ENCODE peak calls at places on chromosome 10, in six cellular contexts. A is AG04449, X is endothelial cell, Q is esophagus squamous epithelium, M is brain microvascular endothelial cell, P is RWPE1. U is an unnamed sample.

GRCh38 chr10:96243296-96243695 is 28.1 kb downstream of the BLNK start:
- DNase-seq in A (no peak), X (no peak), Q (no peak), M (no peak), P (no peak), U (no peak)

GRCh38 chr10:105023706-105024105 is 382.6 kb downstream of the SORCS3 start:
- DNase-seq in A (no peak), X (no peak), Q (no peak), M (no peak), P (no peak), U (no peak)

GRCh38 chr10:60527676-60528075 is 138.0 kb upstream of the ANK3 start:
- DNase-seq in A (no peak), X (no peak), Q (no peak), M (no peak), P (no peak), U (no peak)

GRCh38 chr10:70829543-70829942 is 13.8 kb downstream of the SGPL1 start:
- DNase-seq in A (no peak), X (no peak), Q (no peak), M (no peak), P (no peak), U (no peak)

GRCh38 chr10:51706225-51706624 is 6.8 kb upstream of the CSTF2T start:
- DNase-seq in A (no peak), X (no peak), Q (no peak), M (no peak), P (no peak), U (no peak)

GRCh38 chr10:90652519-90652918 is 205.3 kb downstream of the HTR7 start:
- DNase-seq in A (no peak), X (no peak), Q (no peak), M (peak), P (peak), U (no peak)

GRCh38 chr10:29636178-29636577 is 1.4 kb upstream of the SVIL start:
- DNase-seq in A (no peak), X (no peak), Q (no peak), M (peak), P (peak), U (no peak)

GRCh38 chr10:100346351-100346764 is 675 bp upstream of the SCD start:
- DNase-seq in A (no peak), X (peak), Q (no peak), M (peak), P (peak), U (peak)

GRCh38 chr10:100009283-100009792 is 409 bp downstream of the DNMBP start:
- DNase-seq in A (no peak), X (peak), Q (no peak), M (no peak), P (peak), U (peak)

GRCh38 chr10:114281461-114281860 is 42.4 kb downstream of the VWA2 start:
- DNase-seq in A (no peak), X (no peak), Q (no peak), M (no peak), P (no peak), U (no peak)

GRCh38 chr10:7161484-7162283 is 249.2 kb downstream of the SFMBT2 start:
- DNase-seq in A (no peak), X (no peak), Q (no peak), M (no peak), P (no peak), U (no peak)

GRCh38 chr10:23399701-23400144 is 39.2 kb upstream of the OTUD1 start:
- DNase-seq in A (peak), X (no peak), Q (no peak), M (peak), P (no peak), U (no peak)

GRCh38 chr10:29409241-29410051 is 120.6 kb downstream of the LYZL1 start:
- DNase-seq in A (no peak), X (no peak), Q (no peak), M (peak), P (peak), U (peak)

GRCh38 chr10:13310518-13311176 is 10.8 kb upstream of the PHYH start:
- DNase-seq in A (no peak), X (no peak), Q (no peak), M (no peak), P (no peak), U (no peak)

GRCh38 chr10:69043931-69044531 is 43.9 kb upstream of the SRGN start:
- DNase-seq in A (no peak), X (no peak), Q (no peak), M (no peak), P (no peak), U (no peak)

GRCh38 chr10:34539533-34540315 is 275.4 kb downstream of the PARD3 start:
- DNase-seq in A (no peak), X (no peak), Q (no peak), M (peak), P (no peak), U (no peak)

GRCh38 chr10:106189254-106189653 is 975.3 kb downstream of the SORCS1 start:
- DNase-seq in A (no peak), X (peak), Q (no peak), M (no peak), P (peak), U (peak)

GRCh38 chr10:104435822-104436221 is 82.2 kb downstream of the CFAP58 start:
- DNase-seq in A (no peak), X (no peak), Q (no peak), M (no peak), P (peak), U (peak)

GRCh38 chr10:96670786-96671185 is 49.5 kb downstream of the PIK3AP1 start:
- DNase-seq in A (no peak), X (no peak), Q (no peak), M (no peak), P (no peak), U (no peak)

GRCh38 chr10:13311177-13311575 is 11.3 kb upstream of the PHYH start:
- DNase-seq in A (no peak), X (no peak), Q (no peak), M (no peak), P (no peak), U (no peak)

GRCh38 chr10:92184977-92185376 is 105.9 kb downstream of the CPEB3 start:
- DNase-seq in A (no peak), X (no peak), Q (no peak), M (no peak), P (no peak), U (no peak)

GRCh38 chr10:91909178-91909677 is at the start of gene FGFBP3:
- DNase-seq in A (no peak), X (peak), Q (no peak), M (peak), P (peak), U (peak)

DNA sequence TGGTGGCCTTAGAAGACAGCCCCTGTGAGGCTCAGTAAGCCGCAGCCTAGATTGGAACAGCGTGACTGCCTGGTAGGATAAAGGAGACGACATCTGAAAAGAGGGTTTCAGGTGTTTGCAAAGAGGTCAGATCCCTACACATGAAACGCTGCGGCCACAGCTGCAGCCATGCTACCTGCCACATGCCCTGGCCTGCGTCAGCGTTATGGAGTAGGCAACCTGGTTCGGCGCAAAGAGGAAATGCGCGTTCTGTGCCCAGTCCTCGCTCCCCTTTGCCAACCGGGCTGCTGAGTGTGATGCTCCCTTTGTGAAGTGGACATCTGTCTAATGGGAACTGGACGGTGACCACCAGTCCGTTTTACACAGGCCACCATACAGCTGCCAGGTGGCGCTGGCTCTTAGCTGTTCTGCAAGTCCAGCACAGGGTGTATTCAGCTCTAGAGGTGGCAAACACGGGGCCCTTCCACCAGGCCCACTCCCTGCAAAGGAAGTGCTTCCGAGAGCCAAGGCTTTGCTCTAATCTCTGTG is 160.3 kb downstream of the CELF2 start:
- DNase-seq in A (no peak), X (no peak), Q (no peak), M (no peak), P (no peak), U (peak)
- TF ChIP-seq CTCF in A (no peak), X (no peak), Q (no peak), M (no peak), P (no peak), U (no peak)

GRCh38 chr10:43360086-43360485 is 11.3 kb upstream of the FXYD4 start:
- DNase-seq in A (no peak), X (no peak), Q (no peak), M (no peak), P (no peak), U (no peak)

GRCh38 chr10:43361532-43362190 is 9.8 kb upstream of the FXYD4 start:
- DNase-seq in A (no peak), X (no peak), Q (no peak), M (no peak), P (no peak), U (no peak)

GRCh38 chr10:43362191-43362839 is 9.1 kb upstream of the FXYD4 start:
- DNase-seq in A (no peak), X (peak), Q (peak), M (peak), P (peak), U (peak)
- TF ChIP-seq CTCF in A (peak), X (no peak), Q (peak), M (peak), P (peak), U (no peak)

GRCh38 chr10:17101257-17101909 is 28.2 kb downstream of the CUBN start:
- DNase-seq in A (no peak), X (no peak), Q (no peak), M (no peak), P (no peak), U (no peak)
- TF ChIP-seq CTCF in A (no peak), X (no peak), Q (no peak), M (no peak), P (no peak), U (no peak)

DNA sequence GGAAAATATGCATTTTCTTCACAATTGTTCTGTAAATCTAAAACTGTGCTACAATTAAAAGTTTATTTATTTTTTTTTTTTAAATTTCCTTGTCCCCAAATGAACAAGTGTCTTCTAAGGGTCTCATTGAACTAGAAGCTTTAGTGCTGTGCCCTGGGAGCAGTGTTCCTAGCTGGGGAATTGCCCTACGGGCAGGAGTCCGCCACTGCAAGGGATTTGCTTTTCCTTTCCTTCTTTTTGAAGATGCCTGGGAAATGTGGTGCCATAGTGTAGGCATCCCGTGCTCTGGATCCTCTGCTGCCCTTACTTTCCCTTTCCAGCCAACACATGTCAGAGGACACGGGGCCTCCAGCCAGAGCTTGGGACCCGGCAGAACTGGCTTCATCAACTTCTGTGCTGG is 177.1 kb upstream of the CTBP2 start:
- DNase-seq in A (no peak), X (peak), Q (no peak), M (no peak), P (no peak), U (no peak)
- TF ChIP-seq CTCF in A (no peak), X (peak), Q (no peak), M (no peak), P (no peak), U (peak)

GRCh38 chr10:84194424-84195043 is at the start of gene CDHR1:
- DNase-seq in A (no peak), X (peak), Q (no peak), M (no peak), P (peak), U (peak)
- TF ChIP-seq CTCF in A (no peak), X (no peak), Q (no peak), M (no peak), P (no peak), U (no peak)

DNA sequence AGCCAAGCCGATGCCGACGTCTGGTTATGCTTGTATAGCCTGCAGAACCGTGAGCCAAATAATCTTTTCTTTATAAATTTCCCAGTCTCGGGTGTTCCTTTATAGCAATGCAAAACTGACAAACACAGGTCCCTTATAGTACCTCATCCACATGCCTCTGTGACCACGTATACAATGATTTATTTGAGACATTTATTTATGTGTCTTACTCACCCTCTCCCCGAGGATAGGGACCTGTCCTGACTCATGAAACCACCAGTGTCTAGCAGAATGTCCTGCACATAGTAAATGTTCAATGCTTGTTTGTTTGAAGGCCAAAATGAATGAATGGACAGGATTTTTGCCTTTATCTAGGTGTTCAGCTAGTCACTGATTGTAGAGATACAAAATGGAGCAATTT is 147.9 kb upstream of the FZD8 start:
- DNase-seq in A (no peak), X (no peak), Q (no peak), M (peak), P (peak), U (no peak)
- TF ChIP-seq CTCF in A (no peak), X (no peak), Q (no peak), M (no peak), P (no peak), U (no peak)

GRCh38 chr10:108616559-108617285 is 1306.6 kb downstream of the XPNPEP1 start:
- DNase-seq in A (no peak), X (no peak), Q (no peak), M (no peak), P (no peak), U (no peak)
- TF ChIP-seq CTCF in A (no peak), X (no peak), Q (no peak), M (no peak), P (no peak), U (no peak)

GRCh38 chr10:132891313-132891712 is 51.1 kb downstream of the CFAP46 start:
- DNase-seq in A (no peak), X (no peak), Q (no peak), M (no peak), P (no peak), U (no peak)
- TF ChIP-seq CTCF in A (no peak), X (no peak), Q (no peak), M (no peak), P (no peak), U (no peak)

GRCh38 chr10:78937800-78938694 is 130.7 kb upstream of the ZMIZ1 start:
- DNase-seq in A (no peak), X (peak), Q (no peak), M (no peak), P (peak), U (no peak)
- TF ChIP-seq CTCF in A (peak), X (no peak), Q (peak), M (peak), P (no peak), U (no peak)

U was measured in glutamatergic neuron.